ENCODE peak calls at places on chromosomes 3 and 15, in nine cellular contexts. H is uterus; E is AG08396; U is NCI-H2107; M is stimulated activated naive CD8-positive, alpha-beta T cell treated with anti-CD3 and anti-CD28 coated beads, Interleukin-15, amount 100 ng/mL, for 72 hours; C is cardiac fibroblast; Q is GM19239; G is osteocyte; R is Right ventricle myocardium superior. X is an unnamed sample.

GRCh38 chr15:48590704-48591103 is 54.8 kb downstream of the FBN1 start:
- DNase-seq in H (no peak), Q (no peak), U (no peak), R (no peak), G (no peak), M (no peak), E (no peak), C (no peak), X (no peak)

GRCh38 chr3:94561094-94561493 is 498.2 kb downstream of the NSUN3 start:
- DNase-seq in E (no peak), C (no peak), U (no peak), M (no peak), G (no peak), Q (no peak), R (no peak), H (no peak), X (no peak)

GRCh38 chr3:168093790-168094189 is 1.9 kb downstream of the GOLIM4 start:
- DNase-seq in R (no peak), C (no peak), H (no peak), E (no peak), G (no peak), Q (no peak), U (no peak), M (no peak), X (no peak)

GRCh38 chr3:172980849-172981248 is 160.2 kb downstream of the SPATA16 start:
- DNase-seq in M (no peak), Q (no peak), U (no peak), R (no peak), E (no peak), H (no peak), C (peak), G (no peak), X (no peak)

GRCh38 chr15:51991141-51991540 is 19.6 kb upstream of the LEO1 start:
- DNase-seq in R (no peak), H (no peak), C (no peak), E (no peak), G (no peak), U (no peak), Q (no peak), M (no peak), X (no peak)

GRCh38 chr3:181629029-181629428 is 82.7 kb upstream of the SOX2 start:
- DNase-seq in M (no peak), C (peak), R (no peak), U (no peak), H (no peak), E (peak), Q (no peak), G (no peak), X (no peak)

GRCh38 chr3:155079795-155080546 is at the start of gene MME:
- DNase-seq in R (peak), U (no peak), Q (no peak), E (peak), H (no peak), G (peak), M (no peak), C (peak), X (no peak)

GRCh38 chr15:70535071-70535954 is 228.0 kb downstream of the UACA start:
- DNase-seq in C (no peak), M (peak), U (no peak), Q (peak), R (no peak), H (no peak), E (no peak), G (peak), X (no peak)

GRCh38 chr15:95024388-95024787 is 793.0 kb downstream of the MCTP2 start:
- DNase-seq in H (no peak), C (peak), M (no peak), U (no peak), Q (no peak), G (no peak), R (no peak), E (peak), X (no peak)

GRCh38 chr15:100999369-100999768 is 80.2 kb downstream of the LRRK1 start:
- DNase-seq in U (no peak), M (no peak), E (no peak), G (no peak), R (no peak), H (no peak), C (no peak), Q (no peak), X (no peak)

GRCh38 chr15:63818628-63819027 is 15.1 kb downstream of the HERC1 start:
- DNase-seq in E (no peak), U (no peak), G (no peak), C (no peak), Q (no peak), R (no peak), M (no peak), H (no peak), X (no peak)

GRCh38 chr3:37855363-37855970 is 6.2 kb upstream of the CTDSPL start:
- DNase-seq in M (peak), G (peak), H (peak), C (peak), U (peak), Q (peak), R (peak), E (peak), X (peak)

GRCh38 chr3:126293370-126294082 is 63.7 kb downstream of the KLF15 start:
- DNase-seq in C (peak), H (no peak), R (peak), U (no peak), E (peak), G (peak), Q (no peak), M (no peak), X (no peak)

GRCh38 chr15:79160211-79160610 is 69.6 kb upstream of the RASGRF1 start:
- DNase-seq in Q (no peak), M (no peak), U (no peak), E (no peak), H (no peak), G (no peak), C (no peak), R (no peak), X (no peak)

GRCh38 chr3:58041826-58042324 is 33.7 kb downstream of the FLNB start:
- DNase-seq in Q (peak), M (peak), G (no peak), U (no peak), E (peak), R (no peak), C (peak), H (no peak), X (no peak)

GRCh38 chr15:90082140-90082713 is 20.0 kb downstream of the IDH2 start:
- DNase-seq in E (no peak), Q (no peak), R (no peak), U (no peak), M (no peak), H (no peak), G (no peak), C (no peak), X (no peak)

GRCh38 chr3:122874116-122874515 is 79.2 kb downstream of the SLC49A4 start:
- DNase-seq in R (no peak), G (no peak), C (no peak), M (no peak), U (no peak), E (no peak), Q (no peak), H (no peak), X (no peak)

X was measured in stimulated activated CD4-positive, alpha-beta T cell treated with anti-CD3 and anti-CD28 coated beads, Interleukin-4, amount 100 ng/mL, for 4 hours.